ENCODE peak calls at places on chromosome 14, in eight cellular contexts. One of them, this sample, is unnamed.

GRCh38 chr14:60965402-60965801 is 15.5 kb downstream of the TRMT5 start:
- DNase-seq in pons: no peak
- DNase-seq in tibial artery: no peak
- DNase-seq in AG09319: peak; percentile 18
- DNase-seq in DMS153: no peak
- DNase-seq in HTR-8/SVneo: peak; percentile 39
- DNase-seq in progenitor cell of endocrine pancreas: no peak
- DNase-seq in CD8-positive, alpha-beta T cell: no peak
- DNase-seq in this sample: no peak

GRCh38 chr14:73295198-73295796 is 58.0 kb downstream of the PAPLN start:
- DNase-seq in pons: peak; percentile 64
- DNase-seq in tibial artery: no peak
- DNase-seq in AG09319: no peak
- DNase-seq in DMS153: no peak
- DNase-seq in HTR-8/SVneo: peak; percentile 54
- DNase-seq in progenitor cell of endocrine pancreas: no peak
- DNase-seq in CD8-positive, alpha-beta T cell: no peak
- DNase-seq in this sample: peak; percentile 35

GRCh38 chr14:74637184-74637562 is 25.1 kb upstream of the LTBP2 start:
- DNase-seq in pons: no peak
- DNase-seq in tibial artery: no peak
- DNase-seq in AG09319: no peak
- DNase-seq in DMS153: no peak
- DNase-seq in HTR-8/SVneo: no peak
- DNase-seq in progenitor cell of endocrine pancreas: no peak
- DNase-seq in CD8-positive, alpha-beta T cell: no peak
- DNase-seq in this sample: no peak

GRCh38 chr14:32576088-32576795 is 247.1 kb downstream of the AKAP6 start:
- DNase-seq in pons: peak; percentile 87
- DNase-seq in tibial artery: no peak
- DNase-seq in AG09319: peak; percentile 42
- DNase-seq in DMS153: peak; percentile 44
- DNase-seq in HTR-8/SVneo: peak; percentile 26
- DNase-seq in progenitor cell of endocrine pancreas: peak; percentile 16
- DNase-seq in CD8-positive, alpha-beta T cell: peak; percentile 24
- DNase-seq in this sample: peak; percentile 82

GRCh38 chr14:61512026-61512425 is 183.3 kb upstream of the HIF1A start:
- DNase-seq in pons: no peak
- DNase-seq in tibial artery: no peak
- DNase-seq in AG09319: no peak
- DNase-seq in DMS153: no peak
- DNase-seq in HTR-8/SVneo: no peak
- DNase-seq in progenitor cell of endocrine pancreas: no peak
- DNase-seq in CD8-positive, alpha-beta T cell: no peak
- DNase-seq in this sample: no peak

GRCh38 chr14:87063181-87063580 is 929.8 kb downstream of the GALC start:
- DNase-seq in pons: no peak
- DNase-seq in tibial artery: no peak
- DNase-seq in AG09319: no peak
- DNase-seq in DMS153: no peak
- DNase-seq in HTR-8/SVneo: no peak
- DNase-seq in progenitor cell of endocrine pancreas: no peak
- DNase-seq in CD8-positive, alpha-beta T cell: no peak
- DNase-seq in this sample: no peak

GRCh38 chr14:87443787-87444186 is 549.2 kb downstream of the GALC start:
- DNase-seq in pons: no peak
- DNase-seq in tibial artery: no peak
- DNase-seq in AG09319: no peak
- DNase-seq in DMS153: no peak
- DNase-seq in HTR-8/SVneo: no peak
- DNase-seq in progenitor cell of endocrine pancreas: no peak
- DNase-seq in CD8-positive, alpha-beta T cell: no peak
- DNase-seq in this sample: no peak

GRCh38 chr14:50397461-50398196 is 948 bp upstream of the CDKL1 start:
- DNase-seq in pons: no peak
- DNase-seq in tibial artery: no peak
- DNase-seq in AG09319: no peak
- DNase-seq in DMS153: no peak
- DNase-seq in HTR-8/SVneo: peak; percentile 35
- DNase-seq in progenitor cell of endocrine pancreas: no peak
- DNase-seq in CD8-positive, alpha-beta T cell: no peak
- DNase-seq in this sample: peak; percentile 13

GRCh38 chr14:102799684-102800562 is 22.7 kb downstream of the TRAF3 start:
- DNase-seq in pons: no peak
- DNase-seq in tibial artery: no peak
- DNase-seq in AG09319: peak; percentile 93
- DNase-seq in DMS153: no peak
- DNase-seq in HTR-8/SVneo: peak; percentile 60
- DNase-seq in progenitor cell of endocrine pancreas: no peak
- DNase-seq in CD8-positive, alpha-beta T cell: no peak
- DNase-seq in this sample: no peak

GRCh38 chr14:65360144-65360784 is 52.3 kb upstream of the FUT8 start:
- DNase-seq in pons: no peak
- DNase-seq in tibial artery: no peak
- DNase-seq in AG09319: no peak
- DNase-seq in DMS153: no peak
- DNase-seq in HTR-8/SVneo: no peak
- DNase-seq in progenitor cell of endocrine pancreas: no peak
- DNase-seq in CD8-positive, alpha-beta T cell: no peak
- DNase-seq in this sample: no peak

GRCh38 chr14:51310453-51311074 is 70.5 kb downstream of the TMX1 start:
- DNase-seq in pons: peak; percentile 70
- DNase-seq in tibial artery: no peak
- DNase-seq in AG09319: no peak
- DNase-seq in DMS153: no peak
- DNase-seq in HTR-8/SVneo: no peak
- DNase-seq in progenitor cell of endocrine pancreas: no peak
- DNase-seq in CD8-positive, alpha-beta T cell: no peak
- DNase-seq in this sample: peak; percentile 51

GRCh38 chr14:96145116-96145864 is 59.3 kb upstream of the BDKRB2 start:
- DNase-seq in pons: no peak
- DNase-seq in tibial artery: no peak
- DNase-seq in AG09319: peak; percentile 82
- DNase-seq in DMS153: no peak
- DNase-seq in HTR-8/SVneo: peak; percentile 52
- DNase-seq in progenitor cell of endocrine pancreas: no peak
- DNase-seq in CD8-positive, alpha-beta T cell: no peak
- DNase-seq in this sample: no peak

GRCh38 chr14:37678916-37679315 is 83.5 kb downstream of the TTC6 start:
- DNase-seq in pons: no peak
- DNase-seq in tibial artery: no peak
- DNase-seq in AG09319: no peak
- DNase-seq in DMS153: no peak
- DNase-seq in HTR-8/SVneo: no peak
- DNase-seq in progenitor cell of endocrine pancreas: no peak
- DNase-seq in CD8-positive, alpha-beta T cell: no peak
- DNase-seq in this sample: no peak

GRCh38 chr14:89507926-89508460 is 91.0 kb upstream of the FOXN3 start:
- DNase-seq in pons: no peak
- DNase-seq in tibial artery: no peak
- DNase-seq in AG09319: no peak
- DNase-seq in DMS153: no peak
- DNase-seq in HTR-8/SVneo: no peak
- DNase-seq in progenitor cell of endocrine pancreas: no peak
- DNase-seq in CD8-positive, alpha-beta T cell: no peak
- DNase-seq in this sample: no peak

GRCh38 chr14:93011650-93012317 is 88.8 kb downstream of the CHGA start:
- DNase-seq in pons: peak; percentile 89
- DNase-seq in tibial artery: no peak
- DNase-seq in AG09319: no peak
- DNase-seq in DMS153: peak; percentile 63
- DNase-seq in HTR-8/SVneo: no peak
- DNase-seq in progenitor cell of endocrine pancreas: no peak
- DNase-seq in CD8-positive, alpha-beta T cell: no peak
- DNase-seq in this sample: peak; percentile 90

GRCh38 chr14:21699551-21699950 is 25.9 kb upstream of the OR4E1 start:
- DNase-seq in pons: no peak
- DNase-seq in tibial artery: no peak
- DNase-seq in AG09319: no peak
- DNase-seq in DMS153: no peak
- DNase-seq in HTR-8/SVneo: no peak
- DNase-seq in progenitor cell of endocrine pancreas: no peak
- DNase-seq in CD8-positive, alpha-beta T cell: no peak
- DNase-seq in this sample: no peak

GRCh38 chr14:105105158-105105557 is 39.9 kb upstream of the GPR132 start:
- DNase-seq in pons: no peak
- DNase-seq in tibial artery: no peak
- DNase-seq in AG09319: no peak
- DNase-seq in DMS153: no peak
- DNase-seq in HTR-8/SVneo: no peak
- DNase-seq in progenitor cell of endocrine pancreas: no peak
- DNase-seq in CD8-positive, alpha-beta T cell: no peak
- DNase-seq in this sample: no peak

GRCh38 chr14:70186826-70187483 is 1.8 kb downstream of the SLC8A3 start:
- DNase-seq in pons: no peak
- DNase-seq in tibial artery: no peak
- DNase-seq in AG09319: no peak
- DNase-seq in DMS153: no peak
- DNase-seq in HTR-8/SVneo: peak; percentile 35
- DNase-seq in progenitor cell of endocrine pancreas: peak; percentile 15
- DNase-seq in CD8-positive, alpha-beta T cell: no peak
- DNase-seq in this sample: no peak

GRCh38 chr14:62409909-62410308 is 635.3 kb downstream of the KCNH5 start:
- DNase-seq in pons: no peak
- DNase-seq in tibial artery: no peak
- DNase-seq in AG09319: no peak
- DNase-seq in DMS153: no peak
- DNase-seq in HTR-8/SVneo: no peak
- DNase-seq in progenitor cell of endocrine pancreas: no peak
- DNase-seq in CD8-positive, alpha-beta T cell: no peak
- DNase-seq in this sample: no peak

GRCh38 chr14:72921396-72921795 is 4.9 kb upstream of the DCAF4 start:
- DNase-seq in pons: no peak
- DNase-seq in tibial artery: no peak
- DNase-seq in AG09319: no peak
- DNase-seq in DMS153: no peak
- DNase-seq in HTR-8/SVneo: no peak
- DNase-seq in progenitor cell of endocrine pancreas: no peak
- DNase-seq in CD8-positive, alpha-beta T cell: no peak
- DNase-seq in this sample: no peak

GRCh38 chr14:69648480-69649414 is 37.4 kb downstream of the SUSD6 start:
- DNase-seq in pons: no peak
- DNase-seq in tibial artery: no peak
- DNase-seq in AG09319: no peak
- DNase-seq in DMS153: peak; percentile 81
- DNase-seq in HTR-8/SVneo: no peak
- DNase-seq in progenitor cell of endocrine pancreas: no peak
- DNase-seq in CD8-positive, alpha-beta T cell: no peak
- DNase-seq in this sample: no peak

GRCh38 chr14:75298187-75298985 is 19.8 kb downstream of the FOS start:
- DNase-seq in pons: no peak
- DNase-seq in tibial artery: peak; percentile 80
- DNase-seq in AG09319: no peak
- DNase-seq in DMS153: no peak
- DNase-seq in HTR-8/SVneo: no peak
- DNase-seq in progenitor cell of endocrine pancreas: no peak
- DNase-seq in CD8-positive, alpha-beta T cell: no peak
- DNase-seq in this sample: no peak

GRCh38 chr14:61749867-61750266 is 12.4 kb upstream of the SNAPC1 start:
- DNase-seq in pons: no peak
- DNase-seq in tibial artery: no peak
- DNase-seq in AG09319: no peak
- DNase-seq in DMS153: peak; percentile 89
- DNase-seq in HTR-8/SVneo: peak; percentile 65
- DNase-seq in progenitor cell of endocrine pancreas: no peak
- DNase-seq in CD8-positive, alpha-beta T cell: no peak
- DNase-seq in this sample: no peak

GRCh38 chr14:46344327-46344937 is 307.1 kb downstream of the RPL10L start:
- DNase-seq in pons: peak; percentile 39
- DNase-seq in tibial artery: no peak
- DNase-seq in AG09319: no peak
- DNase-seq in DMS153: no peak
- DNase-seq in HTR-8/SVneo: peak; percentile 1
- DNase-seq in progenitor cell of endocrine pancreas: no peak
- DNase-seq in CD8-positive, alpha-beta T cell: no peak
- DNase-seq in this sample: peak; percentile 20

GRCh38 chr14:71855399-71856036 is 76.7 kb upstream of the RGS6 start:
- DNase-seq in pons: peak; percentile 22
- DNase-seq in tibial artery: peak; percentile 77
- DNase-seq in AG09319: peak; percentile 38
- DNase-seq in DMS153: no peak
- DNase-seq in HTR-8/SVneo: peak; percentile 70
- DNase-seq in progenitor cell of endocrine pancreas: peak; percentile 37
- DNase-seq in CD8-positive, alpha-beta T cell: peak; percentile 46
- DNase-seq in this sample: peak; percentile 13

GRCh38 chr14:36394593-36394992 is 74.2 kb upstream of the MBIP start:
- DNase-seq in pons: no peak
- DNase-seq in tibial artery: no peak
- DNase-seq in AG09319: no peak
- DNase-seq in DMS153: no peak
- DNase-seq in HTR-8/SVneo: no peak
- DNase-seq in progenitor cell of endocrine pancreas: no peak
- DNase-seq in CD8-positive, alpha-beta T cell: no peak
- DNase-seq in this sample: no peak

GRCh38 chr14:102116361-102117180 is 23.1 kb upstream of the WDR20 start:
- DNase-seq in pons: no peak
- DNase-seq in tibial artery: no peak
- DNase-seq in AG09319: no peak
- DNase-seq in DMS153: no peak
- DNase-seq in HTR-8/SVneo: no peak
- DNase-seq in progenitor cell of endocrine pancreas: no peak
- DNase-seq in CD8-positive, alpha-beta T cell: no peak
- DNase-seq in this sample: no peak

GRCh38 chr14:100100032-100100405 is 34.8 kb downstream of the EVL start:
- DNase-seq in pons: no peak
- DNase-seq in tibial artery: no peak
- DNase-seq in AG09319: no peak
- DNase-seq in DMS153: no peak
- DNase-seq in HTR-8/SVneo: no peak
- DNase-seq in progenitor cell of endocrine pancreas: no peak
- DNase-seq in CD8-positive, alpha-beta T cell: no peak
- DNase-seq in this sample: no peak

GRCh38 chr14:39265741-39266588 is 32.2 kb downstream of the MIA2 start:
- DNase-seq in pons: peak; percentile 37
- DNase-seq in tibial artery: no peak
- DNase-seq in AG09319: no peak
- DNase-seq in DMS153: no peak
- DNase-seq in HTR-8/SVneo: no peak
- DNase-seq in progenitor cell of endocrine pancreas: no peak
- DNase-seq in CD8-positive, alpha-beta T cell: no peak
- DNase-seq in this sample: peak; percentile 31

GRCh38 chr14:53147208-53147607 is 5.9 kb downstream of the DDHD1 start:
- DNase-seq in pons: no peak
- DNase-seq in tibial artery: no peak
- DNase-seq in AG09319: no peak
- DNase-seq in DMS153: no peak
- DNase-seq in HTR-8/SVneo: no peak
- DNase-seq in progenitor cell of endocrine pancreas: no peak
- DNase-seq in CD8-positive, alpha-beta T cell: no peak
- DNase-seq in this sample: no peak

GRCh38 chr14:36805116-36805515 is 143.5 kb downstream of the PAX9 start:
- DNase-seq in pons: no peak
- DNase-seq in tibial artery: no peak
- DNase-seq in AG09319: no peak
- DNase-seq in DMS153: no peak
- DNase-seq in HTR-8/SVneo: no peak
- DNase-seq in progenitor cell of endocrine pancreas: no peak
- DNase-seq in CD8-positive, alpha-beta T cell: no peak
- DNase-seq in this sample: no peak

GRCh38 chr14:76955575-76956252 is 72.8 kb downstream of the IRF2BPL start:
- DNase-seq in pons: peak; percentile 65
- DNase-seq in tibial artery: no peak
- DNase-seq in AG09319: no peak
- DNase-seq in DMS153: peak; percentile 60
- DNase-seq in HTR-8/SVneo: peak; percentile 64
- DNase-seq in progenitor cell of endocrine pancreas: no peak
- DNase-seq in CD8-positive, alpha-beta T cell: peak; percentile 54
- DNase-seq in this sample: no peak

GRCh38 chr14:81859071-81859470 is 325.4 kb upstream of the SEL1L start:
- DNase-seq in pons: no peak
- DNase-seq in tibial artery: no peak
- DNase-seq in AG09319: no peak
- DNase-seq in DMS153: no peak
- DNase-seq in HTR-8/SVneo: no peak
- DNase-seq in progenitor cell of endocrine pancreas: no peak
- DNase-seq in CD8-positive, alpha-beta T cell: no peak
- DNase-seq in this sample: no peak

GRCh38 chr14:57699947-57700346 is 165.9 kb downstream of the SLC35F4 start:
- DNase-seq in pons: no peak
- DNase-seq in tibial artery: no peak
- DNase-seq in AG09319: no peak
- DNase-seq in DMS153: no peak
- DNase-seq in HTR-8/SVneo: no peak
- DNase-seq in progenitor cell of endocrine pancreas: no peak
- DNase-seq in CD8-positive, alpha-beta T cell: no peak
- DNase-seq in this sample: no peak

This sample was measured in globus pallidus.